ENCODE peak calls at places on chromosomes 11 and 22, in five cellular contexts. T, B, X, O and F are unnamed samples.
A peak's percentile ranks its signal among the peaks of the same experiment; 100 is the strongest.

GRCh38 chr11:120390585-120390922 is 54.3 kb downstream of the ARHGEF12 start:
- DNase-seq in T (no peak), B (no peak), X (no peak), O (no peak), F (no peak)

GRCh38 chr22:32969502-32969901 is 88.7 kb downstream of the SYN3 start:
- DNase-seq in T (no peak), B (no peak), X (no peak), O (no peak), F (no peak)

GRCh38 chr11:114354076-114354475 is 46.2 kb downstream of the C11orf71 start:
- DNase-seq in T (no peak), B (no peak), X (no peak), O (peak; percentile 94), F (no peak)

GRCh38 chr22:41873391-41873790 is 40.5 kb downstream of the SREBF2 start:
- DNase-seq in T (no peak), B (peak; percentile 22), X (no peak), O (no peak), F (no peak)

GRCh38 chr11:120061761-120062560 is 76.0 kb downstream of the TRIM29 start:
- DNase-seq in T (peak; percentile 78), B (no peak), X (no peak), O (no peak), F (peak; percentile 69)

GRCh38 chr11:19493446-19493845 is 219.2 kb upstream of the NAV2 start:
- DNase-seq in T (peak; percentile 32), B (no peak), X (peak; percentile 63), O (no peak), F (no peak)

GRCh38 chr11:8219257-8220021 is 44.2 kb downstream of the LMO1 start:
- DNase-seq in T (peak; percentile 85), B (peak; percentile 36), X (peak; percentile 37), O (peak; percentile 52), F (peak; percentile 76)

GRCh38 chr11:19680824-19681368 is 31.7 kb upstream of the NAV2 start:
- DNase-seq in T (no peak), B (no peak), X (no peak), O (peak; percentile 33), F (no peak)

GRCh38 chr22:33851240-33851639 is 69.0 kb downstream of the LARGE1 start:
- DNase-seq in T (no peak), B (no peak), X (peak; percentile 43), O (no peak), F (no peak)

GRCh38 chr22:49377306-49377705 is 450.4 kb downstream of the BRD1 start:
- DNase-seq in T (no peak), B (no peak), X (no peak), O (no peak), F (no peak)

GRCh38 chr11:78730267-78730824 is 155.7 kb upstream of the NARS2 start:
- DNase-seq in T (no peak), B (no peak), X (no peak), O (no peak), F (no peak)

GRCh38 chr22:28172948-28173360 is 253.9 kb upstream of the PITPNB start:
- DNase-seq in T (no peak), B (no peak), X (no peak), O (peak; percentile 56), F (no peak)

GRCh38 chr11:57324154-57324885 is 432 bp downstream of the TNKS1BP1 start:
- DNase-seq in T (peak; percentile 79), B (peak; percentile 14), X (no peak), O (peak; percentile 63), F (peak; percentile 95)

GRCh38 chr11:75565221-75565814 is 3.3 kb downstream of the SERPINH1 start:
- DNase-seq in T (no peak), B (no peak), X (no peak), O (peak; percentile 92), F (no peak)

GRCh38 chr11:120608760-120609211 is 97.2 kb downstream of the GRIK4 start:
- DNase-seq in T (no peak), B (no peak), X (no peak), O (no peak), F (peak; percentile 58)

GRCh38 chr22:23058063-23058462 is 12.3 kb upstream of the GNAZ start:
- DNase-seq in T (peak; percentile 9), B (no peak), X (no peak), O (no peak), F (no peak)

GRCh38 chr11:123454796-123455195 is 24.7 kb downstream of the GRAMD1B start:
- DNase-seq in T (no peak), B (no peak), X (no peak), O (no peak), F (no peak)

GRCh38 chr22:46153930-46154329 is 3.6 kb downstream of the PPARA start:
- DNase-seq in T (no peak), B (no peak), X (no peak), O (no peak), F (no peak)

GRCh38 chr11:69166186-69167115 is 10.7 kb downstream of the SMIM38 start:
- DNase-seq in T (peak; percentile 54), B (peak; percentile 60), X (peak; percentile 2), O (peak; percentile 90), F (peak; percentile 66)

GRCh38 chr11:3835752-3836151 is 5.0 kb downstream of the RHOG start:
- DNase-seq in T (no peak), B (no peak), X (no peak), O (no peak), F (no peak)

GRCh38 chr11:117676501-117676900 is 120.5 kb downstream of the DSCAML1 start:
- DNase-seq in T (no peak), B (no peak), X (no peak), O (no peak), F (no peak)

GRCh38 chr11:31823372-31824371 is 12.6 kb upstream of the PAX6 start:
- DNase-seq in T (peak; percentile 86), B (no peak), X (no peak), O (no peak), F (no peak)

GRCh38 chr11:98549571-98549970 is 471.2 kb upstream of the CNTN5 start:
- DNase-seq in T (no peak), B (no peak), X (no peak), O (no peak), F (no peak)

GRCh38 chr22:29028468-29028867 is 33.2 kb downstream of the C22orf31 start:
- DNase-seq in T (no peak), B (no peak), X (no peak), O (no peak), F (no peak)

GRCh38 chr22:29215012-29215860 is 9.5 kb downstream of the EMID1 start:
- DNase-seq in T (no peak), B (no peak), X (no peak), O (no peak), F (peak; percentile 35)

GRCh38 chr11:15006139-15006759 is 34.1 kb upstream of the CALCA start:
- DNase-seq in T (peak; percentile 84), B (no peak), X (peak; percentile 59), O (peak; percentile 44), F (peak; percentile 49)

GRCh38 chr11:102367364-102367763 is 20.4 kb downstream of the BIRC2 start:
- DNase-seq in T (no peak), B (no peak), X (peak; percentile 63), O (no peak), F (no peak)

GRCh38 chr11:66339163-66339675 is 3.0 kb upstream of the RIN1 start:
- DNase-seq in T (no peak), B (no peak), X (no peak), O (peak; percentile 69), F (no peak)